ENCODE peak calls at places on chromosomes 1 and 21, in six cellular contexts. A is activated T-helper 9 cell treated with anti-CD3 and anti-CD28 coated beads, Interleukin-2, amount 50 U/mL, for 16 hours; X is GM23248; M is activated naive CD8-positive, alpha-beta T cell treated with anti-CD3 and anti-CD28 coated beads, Interleukin-2, amount 50 U/mL, for 24 hours; W is H9; C is mammary epithelial cell. P is an unnamed sample.

GRCh38 chr1:193558491-193559028 is 372.1 kb upstream of the B3GALT2 start:
- DNase-seq in A (no peak), X (peak; percentile 56), M (peak; percentile 12), W (no peak), C (peak; percentile 55), P (peak; percentile 74)

GRCh38 chr21:44939532-44940115 is at the start of gene SLX9:
- DNase-seq in A (peak; percentile 74), X (peak; percentile 91), M (peak; percentile 89), W (peak; percentile 78), C (peak; percentile 81), P (peak; percentile 73)

GRCh38 chr1:246121533-246121932 is 385.5 kb downstream of the SMYD3 start:
- DNase-seq in A (no peak), X (no peak), M (no peak), W (no peak), C (no peak), P (no peak)

GRCh38 chr21:36499578-36500471 is 19.9 kb upstream of the CLDN14 start:
- DNase-seq in A (no peak), X (peak; percentile 61), M (no peak), W (no peak), C (peak; percentile 25), P (peak; percentile 88)

GRCh38 chr1:52210044-52210443 is 68.2 kb downstream of the ZFYVE9 start:
- DNase-seq in A (no peak), X (no peak), M (no peak), W (no peak), C (peak; percentile 82), P (no peak)

GRCh38 chr1:168485048-168485447 is 58.7 kb downstream of the XCL2 start:
- DNase-seq in A (no peak), X (peak; percentile 85), M (no peak), W (no peak), C (peak; percentile 59), P (peak; percentile 88)

GRCh38 chr1:5481889-5482288 is 510.3 kb downstream of the NPHP4 start:
- DNase-seq in A (no peak), X (no peak), M (peak; percentile 21), W (peak; percentile 85), C (no peak), P (no peak)

GRCh38 chr1:54774820-54775498 is 10.6 kb upstream of the PARS2 start:
- DNase-seq in A (no peak), X (peak; percentile 22), M (peak; percentile 14), W (peak; percentile 92), C (no peak), P (peak; percentile 15)

GRCh38 chr1:228434674-228435073 is 18.0 kb upstream of the TRIM17 start:
- DNase-seq in A (no peak), X (peak; percentile 33), M (no peak), W (no peak), C (no peak), P (peak; percentile 25)

GRCh38 chr21:14737922-14738321 is 191.8 kb upstream of the SAMSN1 start:
- DNase-seq in A (peak; percentile 2), X (peak; percentile 55), M (peak; percentile 29), W (no peak), C (peak; percentile 44), P (peak; percentile 78)

GRCh38 chr1:18948913-18949688 is 7.4 kb downstream of the IFFO2 start:
- DNase-seq in A (no peak), X (peak; percentile 94), M (no peak), W (no peak), C (peak; percentile 53), P (peak; percentile 81)

GRCh38 chr1:107430540-107431228 is 289.8 kb downstream of the NTNG1 start:
- DNase-seq in A (no peak), X (peak; percentile 52), M (peak; percentile 17), W (no peak), C (peak; percentile 24), P (peak; percentile 56)

GRCh38 chr1:160400284-160400645 is at the start of gene VANGL2:
- DNase-seq in A (no peak), X (peak; percentile 35), M (peak; percentile 65), W (peak; percentile 89), C (peak; percentile 38), P (no peak)

GRCh38 chr21:29827647-29828046 is 112.1 kb downstream of the GRIK1 start:
- DNase-seq in A (no peak), X (no peak), M (no peak), W (no peak), C (no peak), P (no peak)

GRCh38 chr1:234986750-234987414 is 141.8 kb downstream of the TOMM20 start:
- DNase-seq in A (no peak), X (no peak), M (no peak), W (no peak), C (peak; percentile 53), P (no peak)

GRCh38 chr1:169129109-169129789 is 22.8 kb downstream of the ATP1B1 start:
- DNase-seq in A (no peak), X (no peak), M (no peak), W (no peak), C (no peak), P (no peak)

GRCh38 chr1:80217377-80217986 is 1211.0 kb upstream of the ADGRL4 start:
- DNase-seq in A (no peak), X (peak; percentile 53), M (no peak), W (no peak), C (peak; percentile 70), P (peak; percentile 74)

GRCh38 chr1:113677250-113678158 is 81.8 kb downstream of the PHTF1 start:
- DNase-seq in A (no peak), X (peak; percentile 67), M (no peak), W (no peak), C (peak; percentile 11), P (peak; percentile 77)

GRCh38 chr1:5404412-5405203 is 587.6 kb downstream of the NPHP4 start:
- DNase-seq in A (no peak), X (no peak), M (no peak), W (no peak), C (no peak), P (no peak)

GRCh38 chr1:182059936-182060335 is 1.6 kb downstream of the ZNF648 start:
- DNase-seq in A (no peak), X (no peak), M (no peak), W (no peak), C (no peak), P (no peak)